ENCODE peak calls at places on chromosome 11, in ten cellular contexts. S, Q, B, J, C, V, H, U, N and T are unnamed samples.

GRCh38 chr11:117099681-117100080 is 1.5 kb upstream of the SIK3 start:
- DNase-seq in B (no peak), C (no peak), U (no peak), J (no peak), S (no peak), V (no peak), H (no peak), Q (no peak), N (no peak), T (no peak)

GRCh38 chr11:56380120-56380519 is 4.7 kb downstream of the OR8U1 start:
- DNase-seq in Q (no peak), B (no peak), H (no peak), S (no peak), J (no peak), V (no peak), U (no peak), C (no peak), N (no peak), T (no peak)

GRCh38 chr11:27274854-27275395 is 88.1 kb downstream of the CCDC34 start:
- DNase-seq in B (no peak), C (no peak), V (no peak), J (no peak), N (no peak), S (no peak), Q (no peak), U (no peak), H (no peak), T (no peak)

GRCh38 chr11:110525883-110526282 is 96.1 kb downstream of the FDX1 start:
- DNase-seq in H (no peak), S (peak; percentile 70), C (peak; percentile 61), B (no peak), Q (peak; percentile 10), U (no peak), N (peak; percentile 76), V (no peak), J (peak; percentile 51), T (no peak)

GRCh38 chr11:124987096-124987495 is 33.1 kb downstream of the CCDC15 start:
- DNase-seq in N (no peak), Q (no peak), S (no peak), U (no peak), B (no peak), J (no peak), C (no peak), H (no peak), V (no peak), T (no peak)

GRCh38 chr11:105524286-105524685 is 85.6 kb upstream of the GRIA4 start:
- DNase-seq in B (no peak), N (no peak), V (no peak), C (no peak), U (no peak), S (no peak), H (no peak), J (no peak), Q (no peak), T (no peak)

GRCh38 chr11:22920939-22921565 is 60.8 kb upstream of the CCDC179 start:
- DNase-seq in Q (peak; percentile 70), B (peak; percentile 81), V (no peak), H (peak; percentile 11), S (no peak), N (no peak), J (peak; percentile 64), C (peak; percentile 70), U (no peak), T (peak; percentile 4)

GRCh38 chr11:129740877-129741276 is 74.8 kb upstream of the TMEM45B start:
- DNase-seq in U (no peak), N (no peak), V (no peak), S (no peak), C (no peak), B (no peak), J (no peak), H (no peak), Q (no peak), T (no peak)

GRCh38 chr11:67373916-67374570 is 645 bp upstream of the CLCF1 start:
- DNase-seq in S (peak; percentile 84), V (peak; percentile 87), U (peak; percentile 53), B (peak; percentile 86), J (peak; percentile 72), H (peak; percentile 81), C (peak; percentile 96), N (peak; percentile 92), Q (peak; percentile 93), T (peak; percentile 99)

GRCh38 chr11:43690929-43691328 is 10.4 kb downstream of the HSD17B12 start:
- DNase-seq in S (no peak), N (no peak), B (no peak), U (no peak), H (no peak), Q (no peak), C (no peak), J (no peak), V (no peak), T (no peak)

GRCh38 chr11:43686207-43686606 is 5.7 kb downstream of the HSD17B12 start:
- DNase-seq in U (no peak), C (peak; percentile 24), J (no peak), Q (no peak), V (no peak), N (no peak), B (no peak), S (no peak), H (no peak), T (no peak)

GRCh38 chr11:43689167-43689566 is 8.6 kb downstream of the HSD17B12 start:
- DNase-seq in Q (no peak), N (no peak), S (no peak), C (no peak), J (no peak), V (no peak), H (no peak), U (no peak), B (no peak), T (no peak)

GRCh38 chr11:43685483-43685882 is 4.9 kb downstream of the HSD17B12 start:
- DNase-seq in N (no peak), C (peak; percentile 8), J (peak; percentile 49), S (no peak), U (no peak), B (no peak), Q (no peak), V (no peak), H (no peak), T (no peak)

DNA sequence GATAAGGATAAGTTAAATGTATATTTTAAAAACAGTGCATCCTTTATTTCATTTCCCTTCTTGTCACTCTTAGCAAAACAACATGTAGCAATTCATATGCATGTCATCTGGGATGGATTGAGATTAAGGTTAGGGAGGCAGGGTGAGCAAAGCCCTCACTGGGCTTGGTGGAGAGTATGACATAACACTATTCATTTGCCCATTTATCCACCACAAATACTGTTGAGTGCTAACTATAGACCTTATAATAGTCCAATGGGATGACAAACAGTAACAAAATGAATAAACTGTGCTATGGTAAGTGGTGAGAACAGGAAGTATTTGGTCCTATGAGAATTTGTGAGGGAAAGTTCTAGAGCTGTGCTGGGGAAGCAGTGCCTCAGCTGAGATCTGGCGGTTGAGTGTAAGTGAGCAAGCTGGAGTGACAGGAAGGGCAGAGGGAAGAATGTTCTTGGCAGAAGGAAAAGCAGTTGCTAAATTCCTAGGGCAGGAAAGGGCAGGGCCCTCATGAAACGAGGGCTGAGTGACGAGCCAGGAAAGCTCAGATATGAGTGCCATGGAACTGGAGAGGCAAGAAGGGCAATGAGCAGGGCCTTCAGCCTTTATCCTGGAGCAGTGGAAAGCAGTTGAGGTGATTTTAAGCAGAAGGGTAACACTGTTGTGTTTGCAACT is 6.7 kb downstream of the HSD17B12 start:
- DNase-seq in U (peak; percentile 47), N (peak; percentile 58), B (peak; percentile 47), V (no peak), Q (peak; percentile 47), S (peak; percentile 34), C (peak; percentile 87), H (no peak), J (no peak), T (no peak)
- H3K4me3 ChIP-seq in U (no peak overlapping the region), N (no peak overlapping the region), B (no peak overlapping the region), V (no peak overlapping the region), Q (no peak overlapping the region), S (peak overlapping the region; percentile 3), C (no peak overlapping the region), H (no peak overlapping the region), J (no peak overlapping the region), T (no peak overlapping the region)

GRCh38 chr11:128498846-128499245 is 88.5 kb downstream of the ETS1 start:
- DNase-seq in Q (peak; percentile 81), B (no peak), H (no peak), C (no peak), J (no peak), N (no peak), U (no peak), V (no peak), S (no peak), T (no peak)

GRCh38 chr11:128499613-128500213 is 87.6 kb downstream of the ETS1 start:
- DNase-seq in B (no peak), J (no peak), V (no peak), Q (no peak), H (no peak), C (no peak), S (no peak), N (no peak), U (no peak), T (no peak)

GRCh38 chr11:128501576-128502549 is 85.5 kb downstream of the ETS1 start:
- DNase-seq in B (no peak), Q (peak; percentile 80), H (no peak), N (no peak), S (no peak), U (peak; percentile 50), V (no peak), J (no peak), C (peak; percentile 91), T (no peak)

GRCh38 chr11:128501008-128501407 is 86.3 kb downstream of the ETS1 start:
- DNase-seq in Q (no peak), U (no peak), B (no peak), V (no peak), S (no peak), J (no peak), N (no peak), C (no peak), H (no peak), T (no peak)

GRCh38 chr11:128500488-128500887 is 86.9 kb downstream of the ETS1 start:
- DNase-seq in V (no peak), J (no peak), U (no peak), B (no peak), S (no peak), H (no peak), N (no peak), Q (peak; percentile 65), C (no peak), T (no peak)
- TF ChIP-seq CTCF in V (no peak), J (no peak), U (no peak), B (no peak), S (no peak), H (no peak), N (no peak), Q (no peak), C (no peak), T (no peak)

DNA sequence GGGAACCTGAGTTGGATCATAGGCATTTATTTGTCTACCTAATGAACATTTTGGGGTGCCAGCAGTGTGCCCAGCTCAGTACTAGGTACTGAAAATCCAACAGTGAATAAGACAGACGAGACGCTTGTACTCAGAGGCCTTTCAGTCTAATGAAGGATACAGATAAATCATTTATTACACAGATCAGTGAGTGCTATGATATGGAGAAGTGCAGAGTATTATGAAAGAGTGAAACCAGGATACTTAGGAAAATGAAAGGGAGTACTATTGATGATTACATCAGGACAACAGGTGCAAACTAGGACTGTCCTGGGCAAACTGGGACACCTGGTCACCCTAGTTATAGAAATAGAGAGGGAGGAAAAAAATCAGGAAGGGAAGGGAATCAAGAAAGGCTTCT is 207.5 kb upstream of the NCAM1 start:
- DNase-seq in S (no peak), Q (no peak), H (no peak), V (no peak), U (no peak), J (no peak), B (no peak), C (no peak), N (no peak), T (no peak)
- H3K27me3 ChIP-seq in S (peaks cover 3% of the 10 kb centered on the region), Q (no peaks in the 10 kb centered on the region), H (no peaks in the 10 kb centered on the region), V (no peaks in the 10 kb centered on the region), U (no peaks in the 10 kb centered on the region), J (no peaks in the 10 kb centered on the region), B (no peaks in the 10 kb centered on the region), C (no peaks in the 10 kb centered on the region), N (no peaks in the 10 kb centered on the region), T (peaks cover 2% of the 10 kb centered on the region)

GRCh38 chr11:44728085-44728410 is 1.3 kb downstream of the TSPAN18 start:
- DNase-seq in U (no peak), S (no peak), B (no peak), J (no peak), Q (no peak), H (no peak), N (no peak), V (no peak), C (no peak), T (no peak)
- H3K4me3 ChIP-seq in U (peak overlapping the region; percentile 96), S (peak overlapping the region; percentile 72), B (peak overlapping the region; percentile 81), J (peak overlapping the region; percentile 68), Q (no peak overlapping the region), H (no peak overlapping the region), N (peak overlapping the region; percentile 50), V (peak overlapping the region; percentile 35), C (peak overlapping the region; percentile 99), T (no peak overlapping the region)